ENCODE peak calls at places on chromosomes 6 and 20, in nine cellular contexts. L, I, Z, O, F, K, D, U and B are unnamed samples.
A peak's percentile ranks its signal among the peaks of the same experiment; 100 is the strongest.

GRCh38 chr6:105263685-105264298 is 84.0 kb upstream of the POPDC3 start:
- ATAC-seq in Z (no peak), F (no peak), K (no peak), L (no peak), O (peak; percentile 95), I (no peak), D (no peak), U (peak; percentile 42), B (no peak)

GRCh38 chr6:143695106-143696059 is 17.6 kb downstream of the PHACTR2 start:
- ATAC-seq in I (peak; percentile 59), O (no peak), U (peak; percentile 37), K (no peak), F (no peak), Z (peak; percentile 31), D (peak; percentile 33), L (no peak), B (no peak)

GRCh38 chr6:4460595-4461475 is 315.4 kb upstream of the CDYL start:
- ATAC-seq in F (no peak), O (no peak), D (peak; percentile 95), I (no peak), U (peak; percentile 35), Z (peak; percentile 27), K (peak; percentile 49), L (no peak), B (peak; percentile 94)

GRCh38 chr20:59857951-59858350 is 75.5 kb downstream of the SYCP2 start:
- ATAC-seq in F (no peak), O (no peak), L (no peak), D (no peak), K (no peak), U (no peak), I (no peak), Z (no peak), B (no peak)

GRCh38 chr20:50595433-50595895 is 85.3 kb downstream of the PTPN1 start:
- ATAC-seq in O (no peak), L (no peak), D (no peak), K (no peak), U (no peak), Z (no peak), I (no peak), F (no peak), B (no peak)

GRCh38 chr6:96963403-96963802 is 38.9 kb downstream of the KLHL32 start:
- ATAC-seq in F (no peak), K (no peak), Z (no peak), D (no peak), I (no peak), L (no peak), U (no peak), O (no peak), B (no peak)

GRCh38 chr6:17714879-17715860 is 8.4 kb upstream of the NUP153 start:
- ATAC-seq in U (peak; percentile 45), I (peak; percentile 68), L (peak; percentile 57), O (peak; percentile 94), F (peak; percentile 68), K (no peak), Z (peak; percentile 43), D (no peak), B (no peak)

GRCh38 chr20:39800111-39800510 is 838.0 kb downstream of the DHX35 start:
- ATAC-seq in O (no peak), L (no peak), D (peak; percentile 37), F (no peak), U (no peak), I (no peak), K (no peak), Z (no peak), B (no peak)

GRCh38 chr6:7763896-7764295 is 38.0 kb downstream of the BMP6 start:
- ATAC-seq in D (peak; percentile 83), U (peak; percentile 45), O (no peak), F (no peak), I (no peak), L (no peak), K (no peak), Z (peak; percentile 50), B (no peak)

GRCh38 chr6:47665112-47665511 is 33.3 kb upstream of the ADGRF4 start:
- ATAC-seq in U (no peak), I (no peak), K (no peak), Z (no peak), F (no peak), L (no peak), O (no peak), D (no peak), B (no peak)

GRCh38 chr6:74130641-74131040 is 434.6 kb downstream of the CD109 start:
- ATAC-seq in I (no peak), F (no peak), K (no peak), O (no peak), U (no peak), L (no peak), Z (no peak), D (no peak), B (no peak)

GRCh38 chr6:151374024-151374423 is 17.3 kb downstream of the ZBTB2 start:
- ATAC-seq in F (no peak), D (peak; percentile 65), I (peak; percentile 35), Z (peak; percentile 65), O (peak; percentile 23), U (peak; percentile 74), L (no peak), K (peak; percentile 61), B (no peak)

GRCh38 chr6:14765753-14766152 is 480.1 kb upstream of the JARID2 start:
- ATAC-seq in U (no peak), K (no peak), I (no peak), F (no peak), D (no peak), L (no peak), Z (no peak), O (no peak), B (no peak)

GRCh38 chr6:164097557-164098398 is 683.3 kb downstream of the QKI start:
- ATAC-seq in I (no peak), O (no peak), L (no peak), F (peak; percentile 47), K (peak; percentile 76), U (peak; percentile 64), D (peak; percentile 44), Z (peak; percentile 53), B (peak; percentile 67)

GRCh38 chr6:2028457-2029038 is 216.9 kb downstream of the GMDS start:
- ATAC-seq in Z (no peak), I (no peak), D (peak; percentile 18), K (no peak), F (no peak), L (no peak), U (peak; percentile 43), O (no peak), B (no peak)

GRCh38 chr6:42564496-42564890 is 664 bp downstream of the UBR2 start:
- ATAC-seq in U (no peak), Z (no peak), O (no peak), D (no peak), I (peak; percentile 27), L (peak; percentile 26), K (no peak), F (peak; percentile 42), B (no peak)

GRCh38 chr6:39430968-39431523 is 108.5 kb upstream of the KCNK16 start:
- ATAC-seq in U (peak; percentile 78), K (no peak), F (no peak), O (no peak), I (no peak), L (no peak), D (peak; percentile 92), Z (peak; percentile 78), B (peak; percentile 29)

GRCh38 chr20:22977047-22977785 is 57.9 kb upstream of the SSTR4 start:
- ATAC-seq in Z (peak; percentile 64), L (no peak), U (peak; percentile 73), I (no peak), K (no peak), F (no peak), O (no peak), D (peak; percentile 97), B (peak; percentile 87)

GRCh38 chr20:20721489-20721888 is 9.0 kb upstream of the RALGAPA2 start:
- ATAC-seq in K (no peak), U (no peak), Z (no peak), F (no peak), L (no peak), D (no peak), O (no peak), I (no peak), B (no peak)